ENCODE peak calls at places on chromosomes 11 and 22, in four cellular contexts. One of them, this sample, is unnamed.

GRCh38 chr22:24566899-24567511 is 11.2 kb downstream of the SNRPD3 start:
- DNase-seq in sigmoid colon: no peak
- DNase-seq in brain microvascular endothelial cell: no peak
- DNase-seq in AG04449: no peak
- DNase-seq in this sample: no peak

GRCh38 chr11:99368579-99368978 is 347.8 kb downstream of the CNTN5 start:
- DNase-seq in sigmoid colon: no peak
- DNase-seq in brain microvascular endothelial cell: peak; percentile 40
- DNase-seq in AG04449: no peak
- DNase-seq in this sample: no peak

GRCh38 chr22:43182118-43182517 is 4.8 kb downstream of the TTLL12 start:
- DNase-seq in sigmoid colon: no peak
- DNase-seq in brain microvascular endothelial cell: no peak
- DNase-seq in AG04449: no peak
- DNase-seq in this sample: no peak

GRCh38 chr22:42645938-42646568 is 3.1 kb downstream of the CYB5R3 start:
- DNase-seq in sigmoid colon: no peak
- DNase-seq in brain microvascular endothelial cell: no peak
- DNase-seq in AG04449: no peak
- DNase-seq in this sample: no peak

GRCh38 chr11:47161134-47161854 is 15.4 kb downstream of the ARFGAP2 start:
- DNase-seq in sigmoid colon: peak; percentile 81
- DNase-seq in brain microvascular endothelial cell: peak; percentile 54
- DNase-seq in AG04449: no peak
- DNase-seq in this sample: peak; percentile 71

GRCh38 chr22:48640890-48641771 is 1186.5 kb downstream of the BRD1 start:
- DNase-seq in sigmoid colon: no peak
- DNase-seq in brain microvascular endothelial cell: no peak
- DNase-seq in AG04449: no peak
- DNase-seq in this sample: no peak

GRCh38 chr22:24985824-24986214 is 33.3 kb downstream of the KIAA1671 start:
- DNase-seq in sigmoid colon: no peak
- DNase-seq in brain microvascular endothelial cell: peak; percentile 98
- DNase-seq in AG04449: no peak
- DNase-seq in this sample: no peak

GRCh38 chr11:12865871-12866595 is 143.1 kb upstream of the RASSF10 start:
- DNase-seq in sigmoid colon: no peak
- DNase-seq in brain microvascular endothelial cell: no peak
- DNase-seq in AG04449: no peak
- DNase-seq in this sample: no peak

GRCh38 chr11:43359432-43359818 is 705 bp downstream of the TTC17 start:
- DNase-seq in sigmoid colon: no peak
- DNase-seq in brain microvascular endothelial cell: peak; percentile 17
- DNase-seq in AG04449: no peak
- DNase-seq in this sample: no peak

GRCh38 chr22:43014062-43014875 is 680 bp downstream of the PACSIN2 start:
- DNase-seq in sigmoid colon: peak; percentile 77
- DNase-seq in brain microvascular endothelial cell: no peak
- DNase-seq in AG04449: no peak
- DNase-seq in this sample: peak; percentile 44

GRCh38 chr11:2424811-2425495 is 19.4 kb downstream of the TRPM5 start:
- DNase-seq in sigmoid colon: no peak
- DNase-seq in brain microvascular endothelial cell: no peak
- DNase-seq in AG04449: no peak
- DNase-seq in this sample: no peak

GRCh38 chr11:57900315-57900714 is 123.4 kb upstream of the OR9Q1 start:
- DNase-seq in sigmoid colon: no peak
- DNase-seq in brain microvascular endothelial cell: no peak
- DNase-seq in AG04449: no peak
- DNase-seq in this sample: no peak

GRCh38 chr11:9803685-9804413 is 140.0 kb downstream of the SWAP70 start:
- DNase-seq in sigmoid colon: no peak
- DNase-seq in brain microvascular endothelial cell: peak; percentile 31
- DNase-seq in AG04449: no peak
- DNase-seq in this sample: no peak

GRCh38 chr11:82038151-82038550 is 695.5 kb downstream of the FAM181B start:
- DNase-seq in sigmoid colon: no peak
- DNase-seq in brain microvascular endothelial cell: no peak
- DNase-seq in AG04449: no peak
- DNase-seq in this sample: no peak

GRCh38 chr11:76069061-76069460 is 137.2 kb downstream of the WNT11 start:
- DNase-seq in sigmoid colon: no peak
- DNase-seq in brain microvascular endothelial cell: no peak
- DNase-seq in AG04449: no peak
- DNase-seq in this sample: no peak

GRCh38 chr22:48171294-48171693 is 1408.8 kb downstream of the TBC1D22A start:
- DNase-seq in sigmoid colon: no peak
- DNase-seq in brain microvascular endothelial cell: no peak
- DNase-seq in AG04449: no peak
- DNase-seq in this sample: no peak

GRCh38 chr22:19896665-19897355 is 42.1 kb upstream of the GNB1L start:
- DNase-seq in sigmoid colon: no peak
- DNase-seq in brain microvascular endothelial cell: no peak
- DNase-seq in AG04449: no peak
- DNase-seq in this sample: no peak

GRCh38 chr11:68040121-68040956 is 1.5 kb downstream of the TCIRG1 start:
- DNase-seq in sigmoid colon: peak; percentile 88
- DNase-seq in brain microvascular endothelial cell: peak; percentile 45
- DNase-seq in AG04449: peak; percentile 28
- DNase-seq in this sample: peak; percentile 71

GRCh38 chr11:128726464-128727139 is 32.7 kb downstream of the FLI1 start:
- DNase-seq in sigmoid colon: no peak
- DNase-seq in brain microvascular endothelial cell: no peak
- DNase-seq in AG04449: no peak
- DNase-seq in this sample: peak; percentile 78

GRCh38 chr11:36009469-36009868 is 65.6 kb downstream of the LDLRAD3 start:
- DNase-seq in sigmoid colon: no peak
- DNase-seq in brain microvascular endothelial cell: no peak
- DNase-seq in AG04449: no peak
- DNase-seq in this sample: no peak

GRCh38 chr22:43867839-43868652 is 5.7 kb upstream of the SULT4A1 start:
- DNase-seq in sigmoid colon: peak; percentile 54
- DNase-seq in brain microvascular endothelial cell: peak; percentile 41
- DNase-seq in AG04449: no peak
- DNase-seq in this sample: no peak

GRCh38 chr11:45530776-45531175 is 134.6 kb downstream of the CHST1 start:
- DNase-seq in sigmoid colon: no peak
- DNase-seq in brain microvascular endothelial cell: no peak
- DNase-seq in AG04449: no peak
- DNase-seq in this sample: no peak

GRCh38 chr11:67056640-67057409 is at the start of gene RHOD:
- DNase-seq in sigmoid colon: no peak
- DNase-seq in brain microvascular endothelial cell: no peak
- DNase-seq in AG04449: no peak
- DNase-seq in this sample: peak; percentile 81

GRCh38 chr22:36756031-36756430 is 19.9 kb downstream of the IFT27 start:
- DNase-seq in sigmoid colon: peak; percentile 50
- DNase-seq in brain microvascular endothelial cell: no peak
- DNase-seq in AG04449: no peak
- DNase-seq in this sample: no peak

GRCh38 chr11:45484326-45484725 is 181.1 kb downstream of the CHST1 start:
- DNase-seq in sigmoid colon: peak; percentile 40
- DNase-seq in brain microvascular endothelial cell: no peak
- DNase-seq in AG04449: no peak
- DNase-seq in this sample: peak; percentile 10

GRCh38 chr11:126336646-126337045 is 18.8 kb upstream of the ST3GAL4 start:
- DNase-seq in sigmoid colon: no peak
- DNase-seq in brain microvascular endothelial cell: no peak
- DNase-seq in AG04449: no peak
- DNase-seq in this sample: no peak

GRCh38 chr11:35590412-35590811 is 27.8 kb upstream of the FJX1 start:
- DNase-seq in sigmoid colon: no peak
- DNase-seq in brain microvascular endothelial cell: peak; percentile 43
- DNase-seq in AG04449: no peak
- DNase-seq in this sample: no peak

GRCh38 chr11:38547464-38547863 is 1949.4 kb upstream of the RAG2 start:
- DNase-seq in sigmoid colon: no peak
- DNase-seq in brain microvascular endothelial cell: no peak
- DNase-seq in AG04449: no peak
- DNase-seq in this sample: no peak

GRCh38 chr22:39360674-39361413 is 11.1 kb downstream of the SYNGR1 start:
- DNase-seq in sigmoid colon: no peak
- DNase-seq in brain microvascular endothelial cell: no peak
- DNase-seq in AG04449: no peak
- DNase-seq in this sample: no peak

GRCh38 chr22:37014415-37014806 is 4.8 kb downstream of the TST start:
- DNase-seq in sigmoid colon: no peak
- DNase-seq in brain microvascular endothelial cell: no peak
- DNase-seq in AG04449: no peak
- DNase-seq in this sample: no peak

GRCh38 chr11:128775513-128775912 is 81.6 kb downstream of the FLI1 start:
- DNase-seq in sigmoid colon: no peak
- DNase-seq in brain microvascular endothelial cell: peak; percentile 36
- DNase-seq in AG04449: no peak
- DNase-seq in this sample: no peak

GRCh38 chr22:47210112-47210657 is 447.7 kb downstream of the TBC1D22A start:
- DNase-seq in sigmoid colon: no peak
- DNase-seq in brain microvascular endothelial cell: no peak
- DNase-seq in AG04449: no peak
- DNase-seq in this sample: no peak

DNA sequence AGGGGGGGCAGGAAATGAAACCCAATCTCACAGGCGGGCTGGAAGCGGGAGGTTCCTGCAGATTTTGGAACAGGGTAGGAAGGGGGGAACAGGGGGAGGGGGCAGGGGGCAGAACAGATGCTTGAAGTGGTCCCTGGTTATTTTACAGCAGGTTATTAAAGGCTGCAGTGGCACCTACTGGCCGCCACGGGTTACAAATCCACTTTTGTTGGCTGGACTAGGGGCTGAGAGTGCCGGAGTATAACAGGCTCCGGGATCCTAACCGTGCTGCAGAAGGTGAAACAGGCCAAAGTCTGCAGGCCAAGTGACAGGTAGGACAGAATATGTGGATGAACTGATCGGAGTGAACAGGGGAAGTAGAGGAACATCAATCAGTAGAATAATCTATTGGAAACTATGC is 2.5 kb downstream of the ROBO3 start:
- DNase-seq in sigmoid colon: peak; percentile 63
- DNase-seq in brain microvascular endothelial cell: peak; percentile 42
- DNase-seq in AG04449: no peak
- DNase-seq in this sample: no peak
- TF ChIP-seq CTCF in sigmoid colon: no peak
- TF ChIP-seq CTCF in brain microvascular endothelial cell: peak; percentile 73
- TF ChIP-seq CTCF in AG04449: peak; percentile 58
- TF ChIP-seq CTCF in this sample: no peak

GRCh38 chr22:50716291-50717024 is 21.5 kb upstream of the ACR start:
- DNase-seq in sigmoid colon: no peak
- DNase-seq in brain microvascular endothelial cell: no peak
- DNase-seq in AG04449: no peak
- DNase-seq in this sample: no peak

GRCh38 chr22:50715776-50716175 is 22.2 kb upstream of the ACR start:
- DNase-seq in sigmoid colon: no peak
- DNase-seq in brain microvascular endothelial cell: no peak
- DNase-seq in AG04449: no peak
- DNase-seq in this sample: no peak

GRCh38 chr22:50718352-50718709 is 19.7 kb upstream of the ACR start:
- DNase-seq in sigmoid colon: no peak
- DNase-seq in brain microvascular endothelial cell: no peak
- DNase-seq in AG04449: no peak
- DNase-seq in this sample: no peak

GRCh38 chr22:50719814-50720300 is 18.1 kb upstream of the ACR start:
- DNase-seq in sigmoid colon: no peak
- DNase-seq in brain microvascular endothelial cell: no peak
- DNase-seq in AG04449: no peak
- DNase-seq in this sample: no peak

DNA sequence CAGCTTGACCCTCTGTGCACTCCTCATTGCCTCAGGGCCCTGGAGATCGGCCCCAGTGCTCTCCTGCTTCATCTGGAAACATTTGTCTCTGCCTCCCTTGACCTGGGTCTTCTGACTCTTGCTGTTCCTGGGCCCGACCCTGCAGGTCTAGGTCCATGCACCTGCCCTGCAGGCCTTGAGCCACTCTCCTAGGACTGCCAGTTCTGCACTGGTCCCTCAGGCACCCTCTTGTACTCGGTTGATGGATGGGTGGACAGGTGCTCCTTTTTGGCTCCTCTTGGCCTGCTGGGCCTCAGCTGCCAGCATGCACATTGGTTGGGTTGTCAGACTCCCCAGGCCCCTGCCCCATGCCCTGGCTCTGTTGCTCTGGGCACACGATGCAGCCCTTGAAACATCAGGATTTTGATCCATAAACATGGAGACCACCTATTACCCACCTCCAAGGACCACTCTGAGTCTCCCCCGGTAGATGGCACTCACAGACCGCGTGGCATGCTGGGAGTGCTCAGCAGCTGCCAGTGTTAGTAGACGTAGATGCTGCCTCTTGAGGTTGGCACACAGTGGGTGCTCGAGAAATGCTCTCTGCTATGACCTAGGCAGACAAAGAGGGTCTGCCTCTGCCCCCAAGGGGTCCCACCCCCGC is 20.2 kb upstream of the ACR start:
- DNase-seq in sigmoid colon: no peak
- DNase-seq in brain microvascular endothelial cell: no peak
- DNase-seq in AG04449: no peak
- DNase-seq in this sample: no peak
- TF ChIP-seq CTCF in sigmoid colon: no peak
- TF ChIP-seq CTCF in brain microvascular endothelial cell: peak; percentile 9
- TF ChIP-seq CTCF in AG04449: no peak
- TF ChIP-seq CTCF in this sample: no peak

DNA sequence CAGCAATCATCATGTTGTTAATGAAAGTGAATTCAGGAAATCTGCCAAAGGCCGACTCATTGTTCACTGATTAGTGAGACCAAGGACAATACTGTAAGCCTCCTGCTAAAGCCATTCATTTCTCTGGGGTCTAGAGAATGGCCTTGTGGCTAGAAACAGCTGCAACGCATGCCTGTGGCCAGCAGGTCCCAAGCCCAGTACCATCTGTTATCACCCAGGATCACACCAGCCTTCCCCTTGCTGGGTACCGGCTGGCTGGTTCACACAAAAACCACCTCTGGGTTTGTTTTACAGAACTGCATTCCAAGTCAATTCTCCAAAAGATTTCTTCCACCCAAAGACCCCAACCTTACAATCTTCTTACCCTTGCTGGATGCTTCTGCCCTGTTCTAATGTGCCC is 1.1 kb downstream of the PLAAT5 start:
- DNase-seq in sigmoid colon: no peak
- DNase-seq in brain microvascular endothelial cell: peak; percentile 42
- DNase-seq in AG04449: no peak
- DNase-seq in this sample: no peak
- TF ChIP-seq CTCF in sigmoid colon: no peak
- TF ChIP-seq CTCF in brain microvascular endothelial cell: peak; percentile 27
- TF ChIP-seq CTCF in AG04449: no peak
- TF ChIP-seq CTCF in this sample: no peak

GRCh38 chr11:64916040-64916847 is 765 bp downstream of the ATG2A start:
- DNase-seq in sigmoid colon: peak; percentile 82
- DNase-seq in brain microvascular endothelial cell: no peak
- DNase-seq in AG04449: no peak
- DNase-seq in this sample: peak; percentile 66

GRCh38 chr11:64917663-64917995 is 620 bp upstream of the ATG2A start:
- DNase-seq in sigmoid colon: no peak
- DNase-seq in brain microvascular endothelial cell: no peak
- DNase-seq in AG04449: no peak
- DNase-seq in this sample: no peak

GRCh38 chr11:64916848-64917662 is at the start of gene ATG2A:
- DNase-seq in sigmoid colon: peak; percentile 100
- DNase-seq in brain microvascular endothelial cell: peak; percentile 99
- DNase-seq in AG04449: peak; percentile 96
- DNase-seq in this sample: peak; percentile 100

GRCh38 chr11:64919627-64920026 is 2.6 kb upstream of the ATG2A start:
- DNase-seq in sigmoid colon: peak; percentile 35
- DNase-seq in brain microvascular endothelial cell: no peak
- DNase-seq in AG04449: no peak
- DNase-seq in this sample: no peak

GRCh38 chr11:64918056-64918455 is 1.0 kb upstream of the ATG2A start:
- DNase-seq in sigmoid colon: peak; percentile 60
- DNase-seq in brain microvascular endothelial cell: peak; percentile 43
- DNase-seq in AG04449: no peak
- DNase-seq in this sample: no peak
- TF ChIP-seq CTCF in sigmoid colon: no peak
- TF ChIP-seq CTCF in brain microvascular endothelial cell: peak; percentile 55
- TF ChIP-seq CTCF in AG04449: peak; percentile 22
- TF ChIP-seq CTCF in this sample: no peak

This sample was measured in Peyer's patch.